ENCODE peak calls at places on chromosomes 11 and 22, in six cellular contexts. N, O, T, R, F and H are unnamed samples.

GRCh38 chr22:26756675-26757293 is 99.4 kb downstream of the MIAT start:
- DNase-seq in R (peak), O (no peak), T (no peak), N (no peak), F (peak), H (peak)

GRCh38 chr11:75233688-75234295 is 6.8 kb upstream of the TPBGL start:
- DNase-seq in O (no peak), F (no peak), R (no peak), N (peak), T (no peak), H (no peak)

GRCh38 chr11:68936676-68937620 is 33.3 kb downstream of the IGHMBP2 start:
- DNase-seq in O (no peak), R (no peak), N (no peak), T (no peak), F (no peak), H (no peak)

GRCh38 chr11:334264-335033 is 13.8 kb upstream of the IFITM3 start:
- DNase-seq in N (no peak), R (no peak), O (no peak), T (no peak), F (peak), H (no peak)

GRCh38 chr11:117807482-117808272 is 10.7 kb upstream of the DSCAML1 start:
- DNase-seq in R (peak), F (peak), N (no peak), T (no peak), O (no peak), H (peak)

GRCh38 chr11:27194976-27195375 is 154.4 kb downstream of the BBOX1 start:
- DNase-seq in T (no peak), R (no peak), O (no peak), F (no peak), N (no peak), H (no peak)

GRCh38 chr11:19573666-19574065 is 139.0 kb upstream of the NAV2 start:
- DNase-seq in R (no peak), N (no peak), T (no peak), O (no peak), F (no peak), H (no peak)

GRCh38 chr11:78381867-78382266 is 35.8 kb downstream of the GAB2 start:
- DNase-seq in N (no peak), R (no peak), O (no peak), T (no peak), F (no peak), H (no peak)

GRCh38 chr11:1604181-1604580 is 4.1 kb downstream of the KRTAP5-3 start:
- DNase-seq in R (no peak), T (no peak), O (no peak), N (no peak), F (no peak), H (no peak)

GRCh38 chr22:31288496-31289235 is 3.6 kb downstream of the PIK3IP1 start:
- DNase-seq in N (no peak), R (no peak), F (no peak), O (no peak), T (no peak), H (no peak)

GRCh38 chr11:117925198-117925925 is 3.8 kb downstream of the TMPRSS13 start:
- DNase-seq in O (no peak), R (no peak), T (no peak), N (no peak), F (no peak), H (no peak)

GRCh38 chr22:46328797-46329196 is 6.7 kb upstream of the TRMU start:
- DNase-seq in F (no peak), T (no peak), R (no peak), N (no peak), O (no peak), H (no peak)

GRCh38 chr11:122653911-122654310 is 1.6 kb upstream of the UBASH3B start:
- DNase-seq in F (no peak), R (no peak), N (no peak), O (no peak), T (no peak), H (no peak)

GRCh38 chr11:134287561-134287960 is 11.4 kb downstream of the GLB1L3 start:
- DNase-seq in R (no peak), N (no peak), O (no peak), T (no peak), F (no peak), H (no peak)

GRCh38 chr11:131295986-131296385 is 74.4 kb upstream of the NTM start:
- DNase-seq in F (no peak), N (no peak), T (no peak), R (no peak), O (no peak), H (no peak)

GRCh38 chr22:43974028-43974545 is 18.8 kb downstream of the SAMM50 start:
- DNase-seq in O (no peak), F (no peak), T (no peak), N (no peak), R (no peak), H (no peak)

GRCh38 chr11:123103326-123103980 is 41.5 kb upstream of the HSPA8 start:
- DNase-seq in T (no peak), O (no peak), N (peak), R (peak), F (peak), H (peak)

GRCh38 chr11:77346906-77347603 is 45.6 kb upstream of the GDPD4 start:
- DNase-seq in T (no peak), F (no peak), R (no peak), N (no peak), O (no peak), H (no peak)

GRCh38 chr11:133892126-133892525 is 46.8 kb upstream of the SPATA19 start:
- DNase-seq in F (no peak), T (no peak), N (no peak), O (no peak), R (no peak), H (no peak)

GRCh38 chr22:49969751-49970527 is 9.4 kb downstream of the PIM3 start:
- DNase-seq in O (no peak), T (no peak), N (no peak), R (peak), F (no peak), H (no peak)
- H3K27ac ChIP-seq in O (peak), T (no peak), N (peak), R (no peak), F (peak), H (peak)

GRCh38 chr22:32917577-32918375 is 116.3 kb downstream of the TIMP3 start:
- DNase-seq in R (no peak), N (no peak), O (no peak), F (no peak), T (no peak), H (no peak)

GRCh38 chr22:32920734-32921133 is 119.2 kb downstream of the TIMP3 start:
- DNase-seq in T (no peak), R (no peak), O (no peak), N (no peak), F (no peak), H (no peak)

GRCh38 chr22:32918741-32919140 is 117.2 kb downstream of the TIMP3 start:
- DNase-seq in F (no peak), T (no peak), O (no peak), N (no peak), R (no peak), H (no peak)

GRCh38 chr22:32919629-32920028 is 118.1 kb downstream of the TIMP3 start:
- DNase-seq in F (no peak), O (no peak), R (no peak), T (no peak), N (no peak), H (no peak)

GRCh38 chr22:32920032-32920628 is 118.6 kb downstream of the TIMP3 start:
- DNase-seq in F (no peak), R (peak), O (no peak), N (no peak), T (no peak), H (no peak)
- TF ChIP-seq POLR2AphosphoS5 in F (no peak), R (no peak), O (no peak), N (no peak), T (no peak), H (no peak)

DNA sequence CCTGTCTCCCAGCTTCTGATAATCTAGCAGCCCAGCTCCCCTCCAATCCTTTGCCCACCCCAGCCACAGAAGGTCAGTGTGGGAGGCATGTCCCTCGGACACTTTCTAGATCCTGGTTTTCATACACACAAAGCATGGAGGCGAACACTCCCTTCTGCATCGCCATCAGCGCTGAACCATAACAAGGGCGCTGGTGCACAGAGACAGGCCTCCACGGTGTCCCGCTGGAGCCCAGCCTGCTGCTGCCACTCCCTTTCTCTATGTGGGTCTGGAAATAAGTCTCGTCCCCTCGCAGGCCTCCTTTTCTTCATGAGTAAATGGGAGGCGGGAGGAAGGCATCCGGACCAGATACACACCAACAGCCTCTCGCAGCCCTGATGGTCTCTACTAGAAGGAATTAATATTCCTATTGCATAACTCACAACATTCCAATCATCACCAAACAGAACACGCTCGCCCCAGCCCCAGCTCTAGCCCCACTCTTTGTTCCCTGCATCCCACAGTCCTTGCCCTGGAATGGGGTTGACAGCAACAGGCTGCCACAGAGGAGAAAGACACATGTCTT is 14.8 kb downstream of the RASD2 start:
- DNase-seq in T (no peak), N (no peak), R (no peak), F (no peak), O (no peak), H (no peak)
- TF ChIP-seq YY1 in T (no peak), N (no peak), R (no peak), F (no peak), O (no peak), H (no peak)

GRCh38 chr11:83092488-83093384 is 21.0 kb upstream of the RAB30 start:
- DNase-seq in R (peak), N (peak), O (no peak), F (no peak), T (no peak), H (peak)
- H3K27ac ChIP-seq in R (peak), N (peak), O (no peak), F (no peak), T (no peak), H (peak)

GRCh38 chr11:92226331-92227232 is 2.0 kb downstream of the FAT3 start:
- DNase-seq in O (no peak), R (peak), T (no peak), F (no peak), N (no peak), H (no peak)
- TF ChIP-seq POLR2AphosphoS5 in O (no peak), R (no peak), T (no peak), F (no peak), N (no peak), H (no peak)

DNA sequence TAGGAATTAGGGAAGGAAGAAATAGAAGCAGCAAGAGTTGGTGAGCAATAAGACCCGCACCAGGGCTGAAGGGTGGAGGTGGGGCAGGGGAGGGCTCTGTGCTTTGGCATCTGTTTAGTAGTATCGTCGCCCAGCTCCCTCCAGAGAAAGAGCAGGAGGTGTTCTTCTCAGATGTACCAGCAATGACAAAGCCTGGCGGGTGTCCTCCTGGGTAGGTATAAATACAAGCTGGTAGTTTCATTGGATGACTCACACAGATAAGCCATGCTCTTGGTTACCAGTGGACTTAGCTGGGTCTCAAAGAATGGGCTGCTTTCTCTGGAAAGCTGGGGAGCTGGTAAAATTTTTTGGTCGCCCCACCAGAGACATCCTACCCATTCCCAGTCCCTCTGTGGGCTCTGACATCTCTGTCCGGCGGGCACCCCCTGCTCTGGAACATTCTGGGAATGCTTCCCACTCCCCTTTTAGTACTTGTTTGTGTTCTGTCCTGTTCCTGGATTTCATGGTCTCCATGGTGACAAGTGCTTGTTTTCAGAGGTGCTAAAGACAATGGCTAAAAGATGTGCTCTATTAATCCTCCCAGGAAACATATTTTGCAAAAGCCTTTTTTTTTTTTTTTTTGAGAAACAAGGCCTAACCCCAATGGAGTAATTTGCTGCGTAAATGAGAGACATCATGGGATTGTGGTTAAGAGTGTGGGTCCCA is 15.4 kb upstream of the TUBA8 start:
- DNase-seq in O (no peak), T (no peak), F (no peak), N (no peak), R (no peak), H (no peak)
- TF ChIP-seq YY1 in O (no peak), T (no peak), F (no peak), N (no peak), R (no peak), H (no peak)

GRCh38 chr11:57458410-57459111 is 1.8 kb upstream of the RTN4RL2 start:
- DNase-seq in O (no peak), T (no peak), R (peak), N (no peak), F (peak), H (no peak)
- H3K27ac ChIP-seq in O (no peak), T (no peak), R (no peak), N (no peak), F (no peak), H (no peak)

DNA sequence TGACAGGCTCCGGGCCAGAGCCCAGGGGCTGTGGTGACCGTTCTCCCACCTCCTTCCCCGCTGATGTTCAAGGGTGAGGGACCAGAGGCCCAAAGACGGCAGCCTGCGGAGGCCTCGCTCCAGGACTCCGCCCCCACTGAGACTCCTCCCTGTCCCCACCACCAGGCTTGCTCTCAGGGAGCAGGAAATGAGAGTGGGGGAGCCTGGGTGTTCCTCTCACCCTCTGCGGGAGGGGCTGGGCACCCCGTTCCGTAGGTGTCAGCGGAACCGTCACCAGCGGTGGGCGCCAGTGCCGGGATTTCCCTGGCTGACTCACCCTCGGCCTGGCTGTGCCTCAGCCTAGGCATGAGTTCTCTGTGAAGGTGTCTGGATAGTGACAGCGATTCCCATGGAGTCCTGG is 15.7 kb downstream of the DAGLA start:
- DNase-seq in N (no peak), R (peak), T (no peak), F (no peak), O (peak), H (no peak)
- TF ChIP-seq POLR2AphosphoS5 in N (no peak), R (no peak), T (no peak), F (no peak), O (no peak), H (no peak)

GRCh38 chr11:67642490-67643120 is 3.0 kb upstream of the TBX10 start:
- DNase-seq in N (no peak), T (no peak), F (no peak), R (no peak), O (no peak), H (no peak)

GRCh38 chr11:67640758-67641113 is 1.2 kb upstream of the TBX10 start:
- DNase-seq in R (no peak), T (no peak), N (no peak), F (no peak), O (no peak), H (no peak)

GRCh38 chr11:67641302-67642147 is 2.0 kb upstream of the TBX10 start:
- DNase-seq in T (no peak), N (peak), F (no peak), R (no peak), O (no peak), H (no peak)

GRCh38 chr11:67640021-67640757 is 626 bp upstream of the TBX10 start:
- DNase-seq in F (peak), R (peak), T (no peak), N (peak), O (no peak), H (peak)

DNA sequence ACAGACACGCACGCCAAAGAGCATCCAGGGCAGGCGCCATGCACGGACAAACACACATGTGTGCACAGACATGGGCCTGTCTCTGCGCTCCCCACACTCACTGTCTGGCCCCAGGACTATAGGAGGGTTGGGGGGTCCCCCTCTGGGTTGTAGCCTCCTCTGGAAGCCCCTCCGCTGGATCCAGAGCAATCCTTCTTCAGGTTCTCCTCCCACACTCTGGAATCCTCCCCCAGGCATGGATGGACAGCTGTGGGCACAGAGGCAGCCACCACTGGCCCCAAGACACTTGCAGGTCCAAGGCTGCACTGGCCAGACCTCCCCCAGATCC is 2.5 kb upstream of the TBX10 start:
- DNase-seq in O (no peak), F (no peak), T (no peak), R (no peak), N (no peak), H (no peak)
- TF ChIP-seq YY1 in O (no peak), F (no peak), T (no peak), R (no peak), N (no peak), H (no peak)